ENCODE peak calls at places on chromosomes 11 and 22, in ten cellular contexts. E is GF-D8; C is smooth muscle cell of the brain vasculature; I is stimulated activated CD4-positive, alpha-beta T cell treated with anti-CD3 and anti-CD28 coated beads, Interleukin-1b, Interleukin-23, amount 100 ng/mL, for 4 hours; L is G401; A is PC-9; R is cardiac muscle cell; M is stimulated activated effector memory CD8-positive, alpha-beta T cell treated with anti-CD3 and anti-CD28 coated beads, Interleukin-12 subunit alpha, Interleukin-12 subunit beta, amount 100 ng/mL, for 72 hours; J is HuH-7.5; H is keratinocyte. O is an unnamed sample.

GRCh38 chr11:117771197-117771596 is 25.8 kb downstream of the DSCAML1 start:
- DNase-seq in E (no peak), C (no peak), I (no peak), L (no peak), A (no peak), R (no peak), M (no peak), J (no peak), H (no peak), O (no peak)

GRCh38 chr11:67651976-67652895 is 1.7 kb upstream of the ACY3 start:
- DNase-seq in E (no peak), C (no peak), I (no peak), L (no peak), A (no peak), R (no peak), M (no peak), J (no peak), H (no peak), O (no peak)

GRCh38 chr11:16771350-16772140 is 33.1 kb downstream of the C11orf58 start:
- DNase-seq in E (no peak), C (no peak), I (no peak), L (no peak), A (no peak), R (no peak), M (no peak), J (no peak), H (no peak), O (no peak)

GRCh38 chr11:3994030-3994640 is 100.5 kb upstream of the RRM1 start:
- DNase-seq in E (no peak), C (no peak), I (no peak), L (no peak), A (no peak), R (no peak), M (no peak), J (no peak), H (no peak), O (no peak)

GRCh38 chr11:14973621-14974020 is 1.5 kb upstream of the CALCA start:
- DNase-seq in E (no peak), C (no peak), I (no peak), L (no peak), A (no peak), R (peak), M (peak), J (peak), H (no peak), O (no peak)

GRCh38 chr11:65280646-65281045 is 18.9 kb downstream of the POLA2 start:
- DNase-seq in E (no peak), C (no peak), I (no peak), L (no peak), A (no peak), R (no peak), M (no peak), J (no peak), H (no peak), O (no peak)

GRCh38 chr22:40922484-40923303 is 28.5 kb upstream of the RBX1 start:
- DNase-seq in E (no peak), C (peak), I (peak), L (peak), A (no peak), R (peak), M (peak), J (peak), H (no peak), O (no peak)

GRCh38 chr11:70740475-70740825 is 342.1 kb downstream of the CTTN start:
- DNase-seq in E (no peak), C (no peak), I (no peak), L (no peak), A (no peak), R (no peak), M (no peak), J (no peak), H (no peak), O (no peak)

O was measured in epithelial cell of prostate.